ENCODE peak calls at places on chromosomes 4 and X, in nine cellular contexts. One of them, this sample, is unnamed.

GRCh38 chr4:99826016-99826415 is 9.4 kb downstream of the DAPP1 start:
- DNase-seq in WERI-Rb-1: no peak
- DNase-seq in heart left ventricle: no peak
- DNase-seq in adipocyte: no peak
- DNase-seq in naive thymus-derived CD4-positive, alpha-beta T cell: no peak
- DNase-seq in K562: no peak
- DNase-seq in left lung: no peak
- DNase-seq in breast epithelium: no peak
- DNase-seq in cardiac muscle cell: no peak
- DNase-seq in this sample: no peak

GRCh38 chr4:56909083-56909981 is 1.6 kb downstream of the REST start:
- DNase-seq in cardiac muscle cell: peak; percentile 64
- DNase-seq in breast epithelium: no peak
- DNase-seq in heart left ventricle: peak; percentile 54
- DNase-seq in K562: no peak
- DNase-seq in adipocyte: peak; percentile 83
- DNase-seq in naive thymus-derived CD4-positive, alpha-beta T cell: peak; percentile 62
- DNase-seq in WERI-Rb-1: peak; percentile 28
- DNase-seq in left lung: peak; percentile 57
- DNase-seq in this sample: peak; percentile 60

GRCh38 chrX:30577362-30577961 is at the start of gene TASL:
- DNase-seq in K562: no peak
- DNase-seq in naive thymus-derived CD4-positive, alpha-beta T cell: peak; percentile 48
- DNase-seq in cardiac muscle cell: no peak
- DNase-seq in adipocyte: no peak
- DNase-seq in breast epithelium: no peak
- DNase-seq in heart left ventricle: no peak
- DNase-seq in WERI-Rb-1: no peak
- DNase-seq in left lung: no peak
- DNase-seq in this sample: peak; percentile 27

GRCh38 chr4:92091335-92091734 is 212.4 kb upstream of the GRID2 start:
- DNase-seq in breast epithelium: no peak
- DNase-seq in heart left ventricle: no peak
- DNase-seq in cardiac muscle cell: peak; percentile 3
- DNase-seq in WERI-Rb-1: peak; percentile 40
- DNase-seq in adipocyte: no peak
- DNase-seq in K562: no peak
- DNase-seq in left lung: no peak
- DNase-seq in naive thymus-derived CD4-positive, alpha-beta T cell: no peak
- DNase-seq in this sample: no peak

GRCh38 chr4:105061136-105061696 is 85.5 kb upstream of the TET2 start:
- DNase-seq in heart left ventricle: no peak
- DNase-seq in adipocyte: no peak
- DNase-seq in breast epithelium: no peak
- DNase-seq in K562: peak; percentile 7
- DNase-seq in naive thymus-derived CD4-positive, alpha-beta T cell: no peak
- DNase-seq in WERI-Rb-1: no peak
- DNase-seq in left lung: peak; percentile 35
- DNase-seq in cardiac muscle cell: peak; percentile 61
- DNase-seq in this sample: peak; percentile 1

GRCh38 chr4:113179996-113180395 is 130.5 kb downstream of the ANK2 start:
- DNase-seq in heart left ventricle: no peak
- DNase-seq in WERI-Rb-1: no peak
- DNase-seq in adipocyte: peak; percentile 39
- DNase-seq in cardiac muscle cell: no peak
- DNase-seq in naive thymus-derived CD4-positive, alpha-beta T cell: no peak
- DNase-seq in breast epithelium: no peak
- DNase-seq in left lung: no peak
- DNase-seq in K562: no peak
- DNase-seq in this sample: no peak

GRCh38 chrX:72276478-72276953 is 532 bp downstream of the RPS4X start:
- DNase-seq in WERI-Rb-1: no peak
- DNase-seq in naive thymus-derived CD4-positive, alpha-beta T cell: no peak
- DNase-seq in left lung: no peak
- DNase-seq in cardiac muscle cell: no peak
- DNase-seq in K562: no peak
- DNase-seq in heart left ventricle: no peak
- DNase-seq in breast epithelium: no peak
- DNase-seq in adipocyte: no peak
- DNase-seq in this sample: no peak

GRCh38 chrX:35711281-35711680 is 86.9 kb upstream of the MAGEB16 start:
- DNase-seq in K562: no peak
- DNase-seq in heart left ventricle: no peak
- DNase-seq in breast epithelium: no peak
- DNase-seq in left lung: no peak
- DNase-seq in cardiac muscle cell: no peak
- DNase-seq in WERI-Rb-1: no peak
- DNase-seq in adipocyte: no peak
- DNase-seq in naive thymus-derived CD4-positive, alpha-beta T cell: no peak
- DNase-seq in this sample: no peak

GRCh38 chr4:158775091-158775651 is 6.3 kb downstream of the FNIP2 start:
- DNase-seq in heart left ventricle: no peak
- DNase-seq in cardiac muscle cell: peak; percentile 80
- DNase-seq in K562: no peak
- DNase-seq in naive thymus-derived CD4-positive, alpha-beta T cell: no peak
- DNase-seq in breast epithelium: no peak
- DNase-seq in WERI-Rb-1: no peak
- DNase-seq in left lung: no peak
- DNase-seq in adipocyte: peak; percentile 58
- DNase-seq in this sample: no peak

GRCh38 chrX:118360429-118361125 is 14.7 kb downstream of the WDR44 start:
- DNase-seq in adipocyte: no peak
- DNase-seq in WERI-Rb-1: no peak
- DNase-seq in naive thymus-derived CD4-positive, alpha-beta T cell: no peak
- DNase-seq in breast epithelium: no peak
- DNase-seq in cardiac muscle cell: peak; percentile 30
- DNase-seq in left lung: no peak
- DNase-seq in K562: no peak
- DNase-seq in heart left ventricle: no peak
- DNase-seq in this sample: no peak

GRCh38 chr4:16785800-16786527 is 112.5 kb downstream of the LDB2 start:
- DNase-seq in naive thymus-derived CD4-positive, alpha-beta T cell: no peak
- DNase-seq in cardiac muscle cell: peak; percentile 35
- DNase-seq in breast epithelium: no peak
- DNase-seq in WERI-Rb-1: peak; percentile 9
- DNase-seq in left lung: no peak
- DNase-seq in heart left ventricle: no peak
- DNase-seq in adipocyte: peak; percentile 50
- DNase-seq in K562: no peak
- DNase-seq in this sample: no peak

GRCh38 chr4:148648599-148648998 is 206.4 kb upstream of the NR3C2 start:
- DNase-seq in K562: no peak
- DNase-seq in naive thymus-derived CD4-positive, alpha-beta T cell: no peak
- DNase-seq in breast epithelium: no peak
- DNase-seq in cardiac muscle cell: no peak
- DNase-seq in left lung: no peak
- DNase-seq in WERI-Rb-1: no peak
- DNase-seq in adipocyte: no peak
- DNase-seq in heart left ventricle: no peak
- DNase-seq in this sample: no peak

GRCh38 chrX:70087857-70088256 is 25.6 kb downstream of the OTUD6A start:
- DNase-seq in breast epithelium: no peak
- DNase-seq in heart left ventricle: no peak
- DNase-seq in cardiac muscle cell: peak; percentile 58
- DNase-seq in WERI-Rb-1: no peak
- DNase-seq in naive thymus-derived CD4-positive, alpha-beta T cell: no peak
- DNase-seq in left lung: no peak
- DNase-seq in adipocyte: peak; percentile 58
- DNase-seq in K562: no peak
- DNase-seq in this sample: no peak

GRCh38 chr4:25180524-25181131 is 20.4 kb upstream of the SEPSECS start:
- DNase-seq in K562: peak; percentile 33
- DNase-seq in WERI-Rb-1: peak; percentile 52
- DNase-seq in heart left ventricle: no peak
- DNase-seq in adipocyte: peak; percentile 56
- DNase-seq in cardiac muscle cell: peak; percentile 68
- DNase-seq in left lung: no peak
- DNase-seq in naive thymus-derived CD4-positive, alpha-beta T cell: peak; percentile 26
- DNase-seq in breast epithelium: no peak
- DNase-seq in this sample: peak; percentile 39

GRCh38 chr4:15413623-15414019 is 14.2 kb upstream of the C1QTNF7 start:
- DNase-seq in left lung: no peak
- DNase-seq in cardiac muscle cell: no peak
- DNase-seq in heart left ventricle: no peak
- DNase-seq in adipocyte: no peak
- DNase-seq in breast epithelium: no peak
- DNase-seq in WERI-Rb-1: no peak
- DNase-seq in naive thymus-derived CD4-positive, alpha-beta T cell: no peak
- DNase-seq in K562: no peak
- DNase-seq in this sample: no peak

GRCh38 chr4:188452097-188452496 is 312.9 kb downstream of the TRIML1 start:
- DNase-seq in naive thymus-derived CD4-positive, alpha-beta T cell: no peak
- DNase-seq in WERI-Rb-1: no peak
- DNase-seq in K562: no peak
- DNase-seq in cardiac muscle cell: no peak
- DNase-seq in adipocyte: no peak
- DNase-seq in breast epithelium: no peak
- DNase-seq in heart left ventricle: no peak
- DNase-seq in left lung: no peak
- DNase-seq in this sample: no peak

GRCh38 chr4:88720749-88721428 is 23.3 kb upstream of the NAP1L5 start:
- DNase-seq in WERI-Rb-1: peak; percentile 43
- DNase-seq in left lung: no peak
- DNase-seq in breast epithelium: no peak
- DNase-seq in naive thymus-derived CD4-positive, alpha-beta T cell: no peak
- DNase-seq in adipocyte: no peak
- DNase-seq in cardiac muscle cell: no peak
- DNase-seq in heart left ventricle: no peak
- DNase-seq in K562: no peak
- DNase-seq in this sample: no peak
- H3K36me3 ChIP-seq in WERI-Rb-1: no peaks in the 10 kb centered on the region
- H3K36me3 ChIP-seq in left lung: peaks cover 83% of the 10 kb centered on the region
- H3K36me3 ChIP-seq in breast epithelium: peaks cover 4% of the 10 kb centered on the region
- H3K36me3 ChIP-seq in naive thymus-derived CD4-positive, alpha-beta T cell: peaks cover 96% of the 10 kb centered on the region
- H3K36me3 ChIP-seq in adipocyte: peaks cover 56% of the 10 kb centered on the region
- H3K36me3 ChIP-seq in cardiac muscle cell: peaks cover 15% of the 10 kb centered on the region
- H3K36me3 ChIP-seq in heart left ventricle: peaks cover 66% of the 10 kb centered on the region
- H3K36me3 ChIP-seq in K562: no peaks in the 10 kb centered on the region
- H3K36me3 ChIP-seq in this sample: peaks cover 59% of the 10 kb centered on the region

GRCh38 chr4:40243390-40243948 is 46.6 kb downstream of the RHOH start:
- DNase-seq in left lung: no peak
- DNase-seq in K562: no peak
- DNase-seq in naive thymus-derived CD4-positive, alpha-beta T cell: no peak
- DNase-seq in WERI-Rb-1: no peak
- DNase-seq in breast epithelium: no peak
- DNase-seq in heart left ventricle: no peak
- DNase-seq in cardiac muscle cell: no peak
- DNase-seq in adipocyte: no peak
- DNase-seq in this sample: no peak

GRCh38 chr4:40247350-40247749 is 50.5 kb downstream of the RHOH start:
- DNase-seq in adipocyte: no peak
- DNase-seq in heart left ventricle: no peak
- DNase-seq in WERI-Rb-1: no peak
- DNase-seq in left lung: no peak
- DNase-seq in K562: no peak
- DNase-seq in breast epithelium: no peak
- DNase-seq in cardiac muscle cell: no peak
- DNase-seq in naive thymus-derived CD4-positive, alpha-beta T cell: peak; percentile 75
- DNase-seq in this sample: peak; percentile 73

GRCh38 chr4:40246547-40246900 is 49.7 kb downstream of the RHOH start:
- DNase-seq in K562: no peak
- DNase-seq in cardiac muscle cell: no peak
- DNase-seq in WERI-Rb-1: no peak
- DNase-seq in adipocyte: no peak
- DNase-seq in breast epithelium: no peak
- DNase-seq in heart left ventricle: no peak
- DNase-seq in left lung: no peak
- DNase-seq in naive thymus-derived CD4-positive, alpha-beta T cell: no peak
- DNase-seq in this sample: no peak

GRCh38 chr4:40246938-40247337 is 50.1 kb downstream of the RHOH start:
- DNase-seq in left lung: no peak
- DNase-seq in K562: no peak
- DNase-seq in heart left ventricle: no peak
- DNase-seq in breast epithelium: no peak
- DNase-seq in cardiac muscle cell: no peak
- DNase-seq in naive thymus-derived CD4-positive, alpha-beta T cell: no peak
- DNase-seq in WERI-Rb-1: no peak
- DNase-seq in adipocyte: no peak
- DNase-seq in this sample: no peak

GRCh38 chr4:40245794-40246546 is 49.1 kb downstream of the RHOH start:
- DNase-seq in adipocyte: no peak
- DNase-seq in K562: no peak
- DNase-seq in cardiac muscle cell: no peak
- DNase-seq in heart left ventricle: no peak
- DNase-seq in breast epithelium: no peak
- DNase-seq in left lung: no peak
- DNase-seq in naive thymus-derived CD4-positive, alpha-beta T cell: no peak
- DNase-seq in WERI-Rb-1: no peak
- DNase-seq in this sample: no peak
- H3K36me3 ChIP-seq in adipocyte: no peaks in the 10 kb centered on the region
- H3K36me3 ChIP-seq in K562: peaks cover 47% of the 10 kb centered on the region
- H3K36me3 ChIP-seq in cardiac muscle cell: no peaks in the 10 kb centered on the region
- H3K36me3 ChIP-seq in heart left ventricle: peaks cover 7% of the 10 kb centered on the region
- H3K36me3 ChIP-seq in breast epithelium: no peaks in the 10 kb centered on the region
- H3K36me3 ChIP-seq in left lung: peaks cover 9% of the 10 kb centered on the region
- H3K36me3 ChIP-seq in naive thymus-derived CD4-positive, alpha-beta T cell: peaks cover 34% of the 10 kb centered on the region
- H3K36me3 ChIP-seq in WERI-Rb-1: no peaks in the 10 kb centered on the region
- H3K36me3 ChIP-seq in this sample: peaks cover 39% of the 10 kb centered on the region

GRCh38 chrX:122475306-122475705 is 708.8 kb upstream of the GRIA3 start:
- DNase-seq in left lung: no peak
- DNase-seq in adipocyte: peak; percentile 1
- DNase-seq in naive thymus-derived CD4-positive, alpha-beta T cell: no peak
- DNase-seq in K562: no peak
- DNase-seq in WERI-Rb-1: no peak
- DNase-seq in heart left ventricle: no peak
- DNase-seq in breast epithelium: no peak
- DNase-seq in cardiac muscle cell: no peak
- DNase-seq in this sample: no peak
- H3K36me3 ChIP-seq in left lung: no peaks in the 10 kb centered on the region
- H3K36me3 ChIP-seq in adipocyte: no peaks in the 10 kb centered on the region
- H3K36me3 ChIP-seq in naive thymus-derived CD4-positive, alpha-beta T cell: no peaks in the 10 kb centered on the region
- H3K36me3 ChIP-seq in K562: no peaks in the 10 kb centered on the region
- H3K36me3 ChIP-seq in WERI-Rb-1: no peaks in the 10 kb centered on the region
- H3K36me3 ChIP-seq in heart left ventricle: no peaks in the 10 kb centered on the region
- H3K36me3 ChIP-seq in breast epithelium: no peaks in the 10 kb centered on the region
- H3K36me3 ChIP-seq in cardiac muscle cell: no peaks in the 10 kb centered on the region
- H3K36me3 ChIP-seq in this sample: no peaks in the 10 kb centered on the region

GRCh38 chr4:39510348-39510929 is 16.8 kb downstream of the UGDH start:
- DNase-seq in WERI-Rb-1: no peak
- DNase-seq in left lung: no peak
- DNase-seq in adipocyte: no peak
- DNase-seq in naive thymus-derived CD4-positive, alpha-beta T cell: no peak
- DNase-seq in cardiac muscle cell: no peak
- DNase-seq in K562: no peak
- DNase-seq in breast epithelium: no peak
- DNase-seq in heart left ventricle: no peak
- DNase-seq in this sample: no peak

GRCh38 chr4:39502034-39502658 is 25.1 kb downstream of the UGDH start:
- DNase-seq in adipocyte: peak; percentile 85
- DNase-seq in K562: no peak
- DNase-seq in cardiac muscle cell: peak; percentile 27
- DNase-seq in naive thymus-derived CD4-positive, alpha-beta T cell: no peak
- DNase-seq in heart left ventricle: no peak
- DNase-seq in breast epithelium: no peak
- DNase-seq in WERI-Rb-1: no peak
- DNase-seq in left lung: no peak
- DNase-seq in this sample: no peak

DNA sequence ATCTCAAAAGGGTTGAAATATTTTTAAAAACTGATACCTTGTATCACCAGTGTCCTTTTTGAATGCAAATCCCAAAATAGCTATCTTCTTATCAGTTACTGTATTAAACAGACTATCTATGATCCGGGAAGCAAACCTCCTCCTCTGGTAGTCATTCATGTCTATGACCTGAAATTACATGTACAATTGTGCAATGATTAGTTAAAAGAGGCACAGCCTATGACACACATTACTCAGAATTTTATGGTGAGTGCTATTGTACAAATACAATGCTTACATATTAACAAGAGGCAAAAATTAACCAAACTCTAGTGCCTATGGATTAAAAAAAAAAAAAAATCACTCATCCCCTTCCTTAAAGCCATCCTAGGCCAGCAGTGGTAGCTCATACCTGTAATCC is 21.7 kb downstream of the UGDH start:
- DNase-seq in WERI-Rb-1: no peak
- DNase-seq in naive thymus-derived CD4-positive, alpha-beta T cell: no peak
- DNase-seq in adipocyte: no peak
- DNase-seq in heart left ventricle: no peak
- DNase-seq in breast epithelium: no peak
- DNase-seq in cardiac muscle cell: no peak
- DNase-seq in left lung: no peak
- DNase-seq in K562: no peak
- DNase-seq in this sample: no peak
- H3K36me3 ChIP-seq in WERI-Rb-1: peaks cover 96% of the 10 kb centered on the region
- H3K36me3 ChIP-seq in naive thymus-derived CD4-positive, alpha-beta T cell: peaks cover 61% of the 10 kb centered on the region
- H3K36me3 ChIP-seq in adipocyte: peaks cover 87% of the 10 kb centered on the region
- H3K36me3 ChIP-seq in heart left ventricle: peaks cover 99% of the 10 kb centered on the region
- H3K36me3 ChIP-seq in breast epithelium: peaks cover 13% of the 10 kb centered on the region
- H3K36me3 ChIP-seq in cardiac muscle cell: peaks cover 66% of the 10 kb centered on the region
- H3K36me3 ChIP-seq in left lung: peaks cover 100% of the 10 kb centered on the region
- H3K36me3 ChIP-seq in K562: peaks cover 76% of the 10 kb centered on the region
- H3K36me3 ChIP-seq in this sample: peaks cover 39% of the 10 kb centered on the region

This sample was measured in CD4-positive, alpha-beta memory T cell.